ENCODE peak calls at places on chromosomes 16 and 17, in five cellular contexts. H, O, G, A and E are unnamed samples.

GRCh38 chr17:45722161-45722560 is 62.0 kb upstream of the CRHR1 start:
- DNase-seq in H (peak; percentile 7), A (no peak), G (no peak), O (no peak), E (no peak)

GRCh38 chr16:30095166-30096078 is 591 bp downstream of the YPEL3 start:
- DNase-seq in H (no peak), G (no peak), A (no peak), O (no peak), E (no peak)

GRCh38 chr16:67967183-67967955 is 1.1 kb downstream of the SLC12A4 start:
- DNase-seq in A (peak; percentile 37), O (peak; percentile 45), G (no peak), H (no peak), E (no peak)

GRCh38 chr17:2222901-2223616 is 80.5 kb downstream of the SMG6 start:
- DNase-seq in G (no peak), H (peak; percentile 81), A (peak; percentile 66), O (peak; percentile 85), E (no peak)

GRCh38 chr16:68539704-68540370 is 746 bp downstream of the ZFP90 start:
- DNase-seq in G (no peak), H (peak; percentile 19), A (peak; percentile 19), O (peak; percentile 22), E (no peak)

GRCh38 chr17:79949646-79950292 is 85.9 kb downstream of the TBC1D16 start:
- DNase-seq in O (no peak), H (no peak), G (peak; percentile 28), A (no peak), E (peak; percentile 91)

GRCh38 chr17:10745231-10745630 is 15.4 kb upstream of the TMEM220 start:
- DNase-seq in O (peak; percentile 29), H (peak; percentile 25), G (no peak), A (no peak), E (no peak)

GRCh38 chr16:73232555-73233422 is 184.9 kb upstream of the ZFHX3 start:
- DNase-seq in H (peak; percentile 98), O (no peak), A (no peak), G (no peak), E (no peak)

GRCh38 chr16:12558641-12559040 is 245.0 kb downstream of the CPPED1 start:
- DNase-seq in O (no peak), G (no peak), A (no peak), H (no peak), E (no peak)

GRCh38 chr16:31487076-31487719 is 4.3 kb downstream of the SLC5A2 start:
- DNase-seq in A (no peak), G (no peak), O (no peak), H (no peak), E (no peak)

GRCh38 chr16:17607624-17608023 is 136.9 kb upstream of the XYLT1 start:
- DNase-seq in H (no peak), G (no peak), O (no peak), A (no peak), E (no peak)

GRCh38 chr17:28711723-28712036 is at the start of gene PROCA1:
- DNase-seq in G (no peak), H (no peak), O (no peak), A (no peak), E (no peak)

GRCh38 chr16:84198401-84198800 is 7.4 kb downstream of the ADAD2 start:
- DNase-seq in G (no peak), O (peak; percentile 54), A (no peak), H (peak; percentile 75), E (no peak)

GRCh38 chr16:47493358-47494337 is 32.5 kb downstream of the PHKB start:
- DNase-seq in H (no peak), O (no peak), G (no peak), A (no peak), E (no peak)

GRCh38 chr17:39607851-39608130 is at the start of gene NEUROD2:
- DNase-seq in A (no peak), H (no peak), O (no peak), G (no peak), E (no peak)

GRCh38 chr17:66584927-66585326 is 250.0 kb upstream of the CACNG5 start:
- DNase-seq in H (no peak), O (no peak), A (no peak), G (no peak), E (no peak)

GRCh38 chr17:12388206-12388605 is 277.5 kb upstream of the MYOCD start:
- DNase-seq in G (no peak), A (no peak), H (no peak), O (peak; percentile 20), E (no peak)

GRCh38 chr16:65667013-65667578 is 545.2 kb upstream of the CDH11 start:
- DNase-seq in O (peak; percentile 45), A (no peak), G (no peak), H (peak; percentile 67), E (no peak)

GRCh38 chr17:4588391-4588790 is 4.1 kb downstream of the SMTNL2 start:
- DNase-seq in H (no peak), G (peak; percentile 70), A (no peak), O (no peak), E (no peak)

GRCh38 chr17:55305321-55306087 is 40.7 kb downstream of the HLF start:
- DNase-seq in O (no peak), G (no peak), A (no peak), H (no peak), E (no peak)

GRCh38 chr17:32627233-32628008 is 140.6 kb downstream of the CDK5R1 start:
- DNase-seq in A (no peak), H (peak; percentile 35), O (peak; percentile 33), G (no peak), E (peak; percentile 14)

GRCh38 chr17:29617125-29617480 is 5.6 kb downstream of the CORO6 start:
- DNase-seq in G (peak; percentile 94), A (peak; percentile 86), H (peak; percentile 83), O (peak; percentile 74), E (peak; percentile 88)

GRCh38 chr17:3960764-3961163 is 3.5 kb downstream of the ATP2A3 start:
- DNase-seq in O (no peak), G (no peak), H (peak; percentile 59), A (no peak), E (no peak)

GRCh38 chr17:42798011-42798382 is 507 bp downstream of the COA3 start:
- DNase-seq in H (no peak), A (no peak), G (no peak), O (no peak), E (no peak)

GRCh38 chr17:42796066-42796758 is 2.3 kb downstream of the COA3 start:
- DNase-seq in G (no peak), O (no peak), A (no peak), H (no peak), E (no peak)

GRCh38 chr17:42795465-42795864 is 3.0 kb downstream of the COA3 start:
- DNase-seq in H (no peak), A (no peak), G (no peak), O (no peak), E (no peak)

GRCh38 chr17:42798383-42799380 is at the start of the genes CNTD1 and COA3:
- DNase-seq in A (peak; percentile 89), H (peak; percentile 90), G (peak; percentile 96), O (peak; percentile 67), E (peak; percentile 86)

GRCh38 chr17:42797067-42798007 is 1.2 kb downstream of the COA3 start:
- DNase-seq in O (peak; percentile 52), H (no peak), G (no peak), A (no peak), E (no peak)
- H3K4me3 ChIP-seq in O (peak overlapping the region; percentile 76), H (peak overlapping the region; percentile 72), G (no peak overlapping the region), A (peak overlapping the region; percentile 76), E (peak overlapping the region; percentile 88)

DNA sequence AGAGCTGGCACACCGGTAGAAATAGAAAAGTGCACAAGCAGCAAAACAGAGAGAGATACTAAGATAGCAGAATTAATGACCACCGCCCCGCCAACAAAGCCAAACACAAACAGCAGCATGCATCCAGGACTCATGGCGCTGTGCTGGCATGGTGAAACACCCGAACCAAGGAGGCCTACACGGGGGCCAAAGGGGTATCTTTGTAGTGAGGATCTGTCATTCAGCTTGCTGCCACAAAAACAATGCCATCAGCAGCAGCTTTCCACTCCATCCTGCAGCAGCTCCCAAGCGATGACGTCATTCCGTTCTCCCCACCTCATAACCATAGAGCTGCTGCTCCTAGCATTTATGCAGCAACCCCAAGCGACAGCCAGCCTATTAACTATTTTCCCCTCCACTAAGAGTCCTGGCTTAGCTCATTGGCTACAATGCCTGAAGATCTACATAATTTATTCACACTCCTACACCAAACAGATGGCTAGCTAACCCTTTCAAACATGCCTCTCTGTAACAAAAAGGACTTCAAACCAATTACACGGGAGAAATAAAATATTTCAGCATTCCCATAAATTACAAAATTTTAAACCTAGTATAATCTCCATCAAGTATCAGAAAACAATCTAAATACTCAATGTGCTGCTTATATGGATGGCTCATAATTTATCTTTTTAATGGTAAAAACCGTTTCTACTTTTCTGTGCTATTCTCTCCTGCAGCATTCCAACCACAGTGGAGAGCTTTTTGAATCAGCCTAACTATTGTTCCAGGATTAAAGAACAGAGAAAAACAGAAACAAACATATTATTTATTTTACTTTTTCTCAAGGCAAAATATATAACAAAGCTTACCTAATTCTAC is 73.9 kb downstream of the SPAG9 start:
- DNase-seq in H (peak; percentile 97), G (no peak), O (peak; percentile 33), A (peak; percentile 72), E (peak; percentile 96)
- H3K4me3 ChIP-seq in H (peak overlapping the region; percentile 7), G (no peak overlapping the region), O (no peak overlapping the region), A (no peak overlapping the region), E (peak overlapping the region; percentile 24)

GRCh38 chr16:52580488-52580887 is 33.5 kb upstream of the TOX3 start:
- DNase-seq in A (no peak), O (no peak), G (no peak), H (no peak), E (no peak)

GRCh38 chr16:52586159-52586558 is 39.2 kb upstream of the TOX3 start:
- DNase-seq in G (no peak), A (no peak), O (no peak), H (no peak), E (no peak)

GRCh38 chr16:52584354-52584840 is 37.5 kb upstream of the TOX3 start:
- DNase-seq in A (no peak), G (no peak), O (no peak), H (no peak), E (no peak)

GRCh38 chr16:52581530-52581929 is 34.6 kb upstream of the TOX3 start:
- DNase-seq in O (no peak), A (no peak), G (no peak), H (no peak), E (peak; percentile 40)

GRCh38 chr16:52584921-52585320 is 38.0 kb upstream of the TOX3 start:
- DNase-seq in O (no peak), H (no peak), G (no peak), A (no peak), E (peak; percentile 51)
- H3K4me3 ChIP-seq in O (no peak overlapping the region), H (no peak overlapping the region), G (no peak overlapping the region), A (no peak overlapping the region), E (no peak overlapping the region)

DNA sequence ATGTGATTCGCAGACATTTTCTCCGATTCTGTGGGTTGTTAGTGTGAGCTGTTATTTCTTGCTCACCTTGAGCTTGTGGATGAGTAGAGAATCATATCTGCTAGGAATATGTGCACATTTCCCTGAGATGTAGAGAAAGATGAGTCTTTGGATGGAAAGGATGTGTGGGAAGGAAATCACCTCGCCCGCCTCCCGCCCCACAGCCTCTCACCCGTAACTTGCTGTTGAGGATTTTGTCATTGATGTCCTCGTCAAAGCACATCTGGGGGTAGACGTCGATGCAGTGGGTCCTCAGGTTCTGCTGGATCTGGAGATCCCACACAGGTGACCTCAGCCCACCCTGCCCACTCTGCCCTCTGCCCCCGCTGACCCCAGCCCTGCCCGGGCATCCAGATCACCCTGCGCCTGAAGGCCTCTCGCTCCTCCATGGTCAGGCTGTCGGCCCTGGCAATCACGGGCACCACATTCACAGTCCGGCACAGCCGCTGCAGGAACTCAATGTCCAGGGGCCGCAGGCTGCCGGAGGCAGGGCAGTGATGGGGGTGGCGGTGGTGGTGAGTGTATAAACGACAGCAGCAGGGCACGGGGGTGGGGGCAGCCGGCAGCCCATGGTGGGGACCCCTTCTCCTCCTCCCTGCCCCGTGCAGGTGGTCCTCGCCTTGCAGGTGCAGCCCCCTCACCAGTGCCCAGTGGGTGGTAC is 4.7 kb downstream of the SEPTIN12 start:
- DNase-seq in A (no peak), H (no peak), G (no peak), O (no peak), E (no peak)
- H3K4me3 ChIP-seq in A (no peak overlapping the region), H (no peak overlapping the region), G (no peak overlapping the region), O (no peak overlapping the region), E (no peak overlapping the region)